ENCODE peak calls at places on chromosomes 2 and 18, in nine cellular contexts. F, V, T, L, N, A, Z, R and P are unnamed samples.

GRCh38 chr2:178874529-178875240 is 67.5 kb upstream of the TTN start:
- DNase-seq in F (no peak), Z (peak), R (no peak), A (peak), L (no peak), N (no peak), T (no peak), V (no peak), P (no peak)

GRCh38 chr2:158745866-158746382 is 49.2 kb upstream of the DAPL1 start:
- DNase-seq in L (no peak), A (no peak), V (no peak), Z (no peak), F (peak), N (no peak), T (no peak), R (no peak), P (no peak)

GRCh38 chr2:240888890-240889573 is 6.9 kb downstream of the MAB21L4 start:
- DNase-seq in V (no peak), N (no peak), Z (no peak), R (no peak), A (no peak), F (no peak), L (no peak), T (no peak), P (no peak)

GRCh38 chr2:241550616-241551580 is 7.6 kb upstream of the BOK start:
- DNase-seq in T (no peak), V (no peak), A (no peak), L (no peak), R (no peak), Z (no peak), F (no peak), N (no peak), P (no peak)

GRCh38 chr2:226887940-226888339 is 52.1 kb downstream of the RHBDD1 start:
- DNase-seq in Z (no peak), A (no peak), V (peak), L (no peak), T (no peak), F (no peak), N (no peak), R (no peak), P (peak)

GRCh38 chr2:109487237-109487869 is 126.4 kb downstream of the SEPTIN10 start:
- DNase-seq in L (peak), R (peak), Z (no peak), F (no peak), N (no peak), V (peak), A (peak), T (no peak), P (peak)

GRCh38 chr2:46173636-46174253 is 123.5 kb upstream of the EPAS1 start:
- DNase-seq in R (no peak), V (no peak), Z (no peak), F (no peak), A (no peak), N (no peak), L (no peak), T (no peak), P (no peak)

GRCh38 chr2:121031568-121032340 is 253.2 kb downstream of the TFCP2L1 start:
- DNase-seq in N (no peak), A (no peak), V (no peak), L (no peak), Z (no peak), T (no peak), R (no peak), F (no peak), P (no peak)

GRCh38 chr18:49894827-49895226 is 81.5 kb upstream of the ACAA2 start:
- DNase-seq in T (no peak), A (no peak), F (no peak), V (no peak), N (no peak), Z (no peak), L (no peak), R (no peak), P (no peak)

GRCh38 chr2:235639387-235639786 is 145.5 kb downstream of the AGAP1 start:
- DNase-seq in F (no peak), A (peak), Z (peak), R (peak), L (peak), N (no peak), T (no peak), V (peak), P (peak)

GRCh38 chr2:65514555-65515195 is 82.3 kb upstream of the SPRED2 start:
- DNase-seq in Z (no peak), A (peak), T (no peak), V (peak), R (no peak), N (no peak), L (no peak), F (no peak), P (peak)

GRCh38 chr2:43019536-43020183 is 206.7 kb downstream of the ZFP36L2 start:
- DNase-seq in V (no peak), T (no peak), L (no peak), F (no peak), Z (no peak), R (no peak), N (no peak), A (no peak), P (no peak)

GRCh38 chr2:3277748-3278520 is 99.7 kb downstream of the EIPR1 start:
- DNase-seq in A (no peak), Z (no peak), R (no peak), L (no peak), T (no peak), F (no peak), V (no peak), N (no peak), P (no peak)

GRCh38 chr2:239393401-239393940 is 7.3 kb downstream of the HDAC4 start:
- DNase-seq in A (peak), N (no peak), T (no peak), Z (no peak), V (no peak), R (peak), L (no peak), F (no peak), P (peak)

GRCh38 chr18:76364282-76365259 is 130.5 kb downstream of the ZNF516 start:
- DNase-seq in R (no peak), T (no peak), Z (no peak), A (no peak), L (no peak), V (no peak), N (no peak), F (no peak), P (peak)

GRCh38 chr2:174761837-174762236 is 2.4 kb downstream of the CHRNA1 start:
- DNase-seq in F (no peak), R (no peak), A (no peak), T (no peak), L (no peak), V (peak), N (no peak), Z (no peak), P (no peak)

GRCh38 chr2:1856922-1857321 is 112.6 kb upstream of the PXDN start:
- DNase-seq in A (peak), L (no peak), Z (no peak), N (no peak), T (no peak), R (no peak), F (no peak), V (peak), P (peak)

GRCh38 chr2:135826561-135826960 is 10.4 kb downstream of the LCT start:
- DNase-seq in R (no peak), N (no peak), T (no peak), L (no peak), F (no peak), A (no peak), V (no peak), Z (no peak), P (no peak)

GRCh38 chr18:13608791-13609552 is 117.4 kb downstream of the FAM210A start:
- DNase-seq in N (no peak), L (no peak), T (no peak), Z (no peak), A (no peak), F (no peak), R (no peak), V (no peak), P (no peak)

GRCh38 chr18:48608581-48608980 is 69.8 kb downstream of the CTIF start:
- DNase-seq in T (no peak), L (no peak), A (no peak), F (no peak), R (no peak), N (no peak), V (no peak), Z (no peak), P (no peak)

GRCh38 chr2:239918749-239919148 is 106.4 kb downstream of the NDUFA10 start:
- DNase-seq in N (no peak), Z (no peak), V (no peak), L (no peak), R (no peak), F (no peak), A (no peak), T (no peak), P (no peak)

GRCh38 chr2:47520302-47520630 is 117.3 kb downstream of the MSH2 start:
- DNase-seq in V (no peak), Z (no peak), F (no peak), R (no peak), T (no peak), L (no peak), A (no peak), N (no peak), P (no peak)

GRCh38 chr2:10337449-10337848 is 34.7 kb downstream of the HPCAL1 start:
- DNase-seq in F (no peak), V (no peak), A (no peak), T (no peak), N (no peak), Z (no peak), R (no peak), L (no peak), P (no peak)

GRCh38 chr2:111119847-111120252 is 864 bp upstream of the BCL2L11 start:
- DNase-seq in Z (no peak), F (no peak), L (no peak), V (no peak), A (no peak), T (no peak), R (no peak), N (no peak), P (no peak)

GRCh38 chr2:194252127-194252526 is 1404.9 kb upstream of the SLC39A10 start:
- DNase-seq in L (no peak), Z (no peak), F (peak), A (no peak), V (no peak), T (no peak), R (no peak), N (no peak), P (peak)

GRCh38 chr2:218398437-218399390 is 954 bp upstream of the CTDSP1 start:
- DNase-seq in T (peak), A (peak), R (peak), L (no peak), F (peak), N (peak), Z (peak), V (peak), P (peak)

GRCh38 chr18:11883153-11883552 is 25.0 kb downstream of the MPPE1 start:
- DNase-seq in F (no peak), N (no peak), V (peak), R (peak), Z (no peak), T (no peak), A (no peak), L (no peak), P (peak)

GRCh38 chr2:159706385-159706980 is 5.8 kb upstream of the MARCHF7 start:
- DNase-seq in A (peak), L (peak), N (no peak), R (peak), F (no peak), V (no peak), T (no peak), Z (no peak), P (peak)

GRCh38 chr2:207115715-207116364 is 49.9 kb downstream of the KLF7 start:
- DNase-seq in F (peak), N (no peak), V (peak), Z (no peak), R (peak), T (no peak), A (peak), L (no peak), P (peak)
- TF ChIP-seq CTCF in F (no peak), N (no peak), V (peak), Z (no peak), R (peak), T (no peak), A (peak), L (peak), P (peak)

DNA sequence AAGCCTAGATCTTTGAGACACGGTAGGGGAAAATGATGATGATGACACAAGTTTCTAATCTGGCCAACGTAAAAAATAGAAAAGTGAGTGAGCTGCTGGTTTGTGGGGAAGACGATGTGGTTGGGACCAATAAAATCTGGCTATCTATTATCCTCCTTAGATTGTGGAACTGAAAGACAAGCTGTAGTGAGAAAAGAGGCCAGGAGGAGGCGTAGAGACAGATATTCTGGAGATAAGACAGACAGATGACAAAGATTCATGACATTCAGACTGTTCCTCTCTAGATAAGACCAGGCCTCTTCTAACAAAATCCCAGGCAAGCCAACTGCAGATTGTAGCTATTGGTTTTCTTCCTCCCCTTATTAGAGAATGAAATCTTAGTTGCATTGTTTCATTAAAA is 376.3 kb upstream of the UBE2E3 start:
- DNase-seq in F (peak), V (peak), Z (no peak), N (no peak), T (no peak), L (no peak), R (peak), A (peak), P (peak)
- TF ChIP-seq CTCF in F (peak), V (peak), Z (no peak), N (no peak), T (peak), L (peak), R (peak), A (peak), P (peak)

GRCh38 chr2:33214436-33214835 is 262.0 kb upstream of the RASGRP3 start:
- DNase-seq in A (peak), N (no peak), T (no peak), L (no peak), V (peak), R (peak), Z (no peak), F (no peak), P (peak)

GRCh38 chr2:33214857-33215256 is 261.6 kb upstream of the RASGRP3 start:
- DNase-seq in F (no peak), N (no peak), T (no peak), A (no peak), R (no peak), V (no peak), L (no peak), Z (no peak), P (no peak)

GRCh38 chr2:33215983-33216382 is 260.5 kb upstream of the RASGRP3 start:
- DNase-seq in R (no peak), N (no peak), Z (no peak), T (no peak), V (no peak), F (no peak), A (no peak), L (no peak), P (no peak)

GRCh38 chr2:33216508-33217182 is 259.8 kb upstream of the RASGRP3 start:
- DNase-seq in F (no peak), L (no peak), V (peak), A (peak), N (no peak), R (peak), T (no peak), Z (peak), P (no peak)

DNA sequence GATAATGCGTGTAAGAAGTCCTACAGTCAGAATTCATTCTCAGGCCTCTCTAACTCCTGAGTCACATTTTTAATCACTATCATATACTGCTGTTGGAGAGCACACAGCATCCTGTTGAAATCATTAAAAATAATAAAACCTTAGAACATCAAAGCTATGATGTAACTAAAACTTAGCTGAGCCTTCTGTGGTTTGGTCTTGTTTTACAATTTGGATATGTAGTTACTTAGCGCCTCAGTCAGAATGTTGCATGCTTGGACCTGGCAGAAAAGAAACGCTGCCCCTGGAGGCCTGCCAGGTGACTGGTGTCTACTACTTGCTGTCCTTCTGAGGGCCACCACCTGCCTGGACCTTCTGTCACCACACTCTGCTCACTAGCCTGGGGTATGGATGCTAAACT is 261.1 kb upstream of the RASGRP3 start:
- DNase-seq in Z (peak), V (peak), L (peak), R (peak), N (no peak), F (peak), A (peak), T (no peak), P (peak)
- TF ChIP-seq CTCF in Z (no peak), V (no peak), L (no peak), R (no peak), N (no peak), F (peak), A (no peak), T (no peak), P (no peak)

DNA sequence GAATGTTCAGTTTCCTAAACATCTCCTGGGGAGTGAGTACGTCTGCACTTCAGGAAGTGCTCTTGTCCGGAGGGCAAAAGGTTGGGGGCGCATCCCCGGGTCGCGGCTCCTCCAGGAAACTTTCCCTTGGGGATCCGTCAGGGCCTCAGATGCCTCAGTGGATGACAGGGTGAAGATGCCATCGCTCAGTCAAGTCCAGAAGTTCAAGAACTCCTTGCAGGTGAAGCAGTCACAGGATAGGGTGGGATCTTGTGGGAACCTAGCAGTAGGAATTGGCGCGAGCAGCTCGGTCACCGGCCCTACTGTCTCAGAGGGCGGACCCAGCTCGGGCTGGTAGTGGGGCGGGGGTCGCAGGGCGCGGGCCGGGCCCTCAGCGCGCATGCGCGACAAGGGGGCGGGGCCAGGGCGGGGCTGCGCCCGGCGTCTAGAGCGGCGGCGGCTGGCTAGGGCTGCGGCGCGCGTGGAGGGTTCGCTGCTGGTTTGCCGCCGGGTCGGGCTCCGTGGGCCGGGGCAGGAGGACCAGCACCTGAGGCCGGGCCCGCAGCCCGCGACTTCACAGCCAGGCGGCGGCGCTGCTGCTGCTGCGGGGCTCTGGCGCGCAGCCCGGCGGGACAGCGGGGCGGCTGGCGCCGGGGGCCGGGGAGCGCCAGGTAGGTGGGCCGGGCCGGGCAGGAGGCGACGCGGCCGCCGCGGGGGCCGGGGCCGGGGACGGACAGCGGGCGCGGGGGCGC is at the start of gene INPP4A:
- DNase-seq in N (peak), R (peak), Z (peak), F (peak), T (peak), A (peak), L (no peak), V (peak), P (peak)
- TF ChIP-seq CTCF in N (peak), R (no peak), Z (no peak), F (no peak), T (no peak), A (no peak), L (no peak), V (peak), P (no peak)

GRCh38 chr2:142981069-142981378 is 103.6 kb downstream of the KYNU start:
- DNase-seq in Z (no peak), L (no peak), V (no peak), N (no peak), R (no peak), F (no peak), T (no peak), A (no peak), P (no peak)
- TF ChIP-seq CTCF in Z (no peak), L (no peak), V (no peak), N (no peak), R (no peak), F (peak), T (peak), A (no peak), P (no peak)

GRCh38 chr2:96684883-96685282 is 42.3 kb downstream of the FER1L5 start:
- DNase-seq in N (no peak), Z (no peak), A (no peak), T (no peak), R (no peak), F (no peak), L (no peak), V (no peak), P (no peak)

GRCh38 chr2:96683972-96684820 is 41.6 kb downstream of the FER1L5 start:
- DNase-seq in Z (no peak), A (no peak), T (no peak), V (no peak), L (no peak), N (no peak), R (no peak), F (no peak), P (no peak)

GRCh38 chr2:96687266-96687665 is 44.7 kb downstream of the FER1L5 start:
- DNase-seq in V (no peak), R (no peak), F (no peak), N (no peak), L (no peak), A (no peak), Z (no peak), T (no peak), P (no peak)

GRCh38 chr2:96685285-96685591 is 42.7 kb downstream of the FER1L5 start:
- DNase-seq in V (no peak), T (no peak), R (peak), L (no peak), Z (no peak), N (no peak), F (no peak), A (no peak), P (peak)

DNA sequence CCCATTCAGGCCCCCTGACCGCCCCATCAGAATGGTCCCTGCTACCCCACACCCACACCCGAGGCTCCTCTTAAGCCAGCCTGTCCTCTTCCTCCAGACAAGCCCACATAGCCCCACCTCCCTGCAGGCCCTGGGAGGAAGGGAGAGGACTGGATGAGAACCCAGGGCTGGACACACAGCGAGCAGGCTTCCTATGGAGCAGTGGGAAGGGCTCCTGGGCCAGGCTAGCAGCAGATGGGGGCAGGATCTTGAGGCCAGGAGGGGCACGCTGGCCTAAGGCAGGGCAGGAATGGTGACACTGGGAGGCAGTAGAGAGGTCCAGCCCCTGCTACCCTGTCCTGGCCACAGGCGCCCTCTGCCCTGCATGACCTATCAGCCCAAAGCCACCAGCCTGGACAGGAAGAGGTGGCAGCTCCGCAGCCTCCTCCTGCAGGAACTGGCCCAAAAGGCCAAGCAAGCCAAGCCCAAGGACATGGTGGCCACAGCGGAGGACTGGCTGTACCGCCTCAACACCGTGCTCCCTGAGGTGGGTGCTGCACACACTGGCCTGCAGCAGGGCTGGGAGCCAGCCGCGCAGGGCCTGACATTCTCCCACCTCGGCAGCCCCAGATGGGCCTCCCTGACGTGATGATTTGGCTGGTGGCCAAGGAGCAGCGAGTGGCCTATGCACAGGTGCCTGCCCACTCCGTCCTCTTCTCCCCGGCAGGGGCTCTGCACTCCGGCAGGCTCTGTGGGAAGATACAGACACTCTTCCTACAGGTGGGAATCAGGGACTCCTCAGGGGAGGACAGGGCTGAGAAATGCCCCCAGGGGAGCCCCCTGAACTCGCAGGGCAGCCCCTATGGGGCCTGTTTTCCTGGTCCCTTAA is 43.3 kb downstream of the FER1L5 start:
- DNase-seq in Z (no peak), V (no peak), T (no peak), F (peak), L (no peak), A (peak), R (peak), N (no peak), P (peak)
- TF ChIP-seq CTCF in Z (no peak), V (no peak), T (no peak), F (peak), L (no peak), A (no peak), R (no peak), N (no peak), P (no peak)